ENCODE peak calls at places on chromosomes 1 and 21, in ten cellular contexts. L is endothelial cell, B is Panc1, U is gastrocnemius medialis, P is pons, K is RCC 7860, Y is AG08395, W is RPMI7951, J is HCT116, H is neural crest cell. M is an unnamed sample.

GRCh38 chr1:29513357-29513756 is 277.0 kb downstream of the PTPRU start:
- DNase-seq in P (peak; percentile 51), W (peak; percentile 88), B (peak; percentile 18), J (peak; percentile 84), U (no peak), L (peak; percentile 45), Y (peak; percentile 79), H (peak; percentile 22), K (peak; percentile 54), M (peak; percentile 74)

GRCh38 chr1:43632135-43632670 is 17.7 kb upstream of the KDM4A start:
- DNase-seq in J (no peak), Y (no peak), P (no peak), L (no peak), U (no peak), B (no peak), K (no peak), H (no peak), W (no peak), M (no peak)

GRCh38 chr1:242524571-242525359 is at the start of gene PLD5:
- DNase-seq in B (no peak), W (no peak), L (peak; percentile 31), Y (no peak), H (peak; percentile 18), P (peak; percentile 10), U (no peak), J (no peak), K (no peak), M (peak; percentile 1)

GRCh38 chr1:223843934-223844333 is 1.8 kb downstream of the TP53BP2 start:
- DNase-seq in Y (no peak), P (no peak), W (no peak), B (no peak), K (peak; percentile 29), J (no peak), L (no peak), H (no peak), U (no peak), M (no peak)

GRCh38 chr21:45590726-45591618 is 48.7 kb upstream of the SLC19A1 start:
- DNase-seq in W (peak; percentile 35), H (no peak), B (no peak), L (no peak), K (no peak), U (no peak), P (no peak), Y (no peak), J (no peak), M (no peak)

GRCh38 chr1:218898921-218899320 is 274.8 kb upstream of the LYPLAL1 start:
- DNase-seq in L (no peak), Y (no peak), K (no peak), B (no peak), W (no peak), P (no peak), H (no peak), U (no peak), J (no peak), M (no peak)

GRCh38 chr21:17461014-17461413 is 51.8 kb upstream of the CXADR start:
- DNase-seq in Y (peak; percentile 79), P (peak; percentile 68), L (no peak), H (no peak), K (no peak), U (no peak), B (no peak), W (peak; percentile 90), J (no peak), M (peak; percentile 94)

GRCh38 chr21:36015096-36015495 is 45.2 kb downstream of the SETD4 start:
- DNase-seq in J (no peak), B (no peak), Y (no peak), U (no peak), K (no peak), P (no peak), W (no peak), L (no peak), H (no peak), M (no peak)

GRCh38 chr1:221165331-221166161 is 286.3 kb downstream of the HLX start:
- DNase-seq in W (no peak), Y (no peak), K (peak; percentile 50), J (no peak), B (no peak), U (no peak), L (no peak), P (no peak), H (no peak), M (peak; percentile 70)

GRCh38 chr1:46510998-46511365 is 21.3 kb downstream of the DMBX1 start:
- DNase-seq in K (no peak), Y (no peak), L (no peak), U (no peak), J (no peak), H (no peak), W (no peak), P (no peak), B (no peak), M (no peak)

GRCh38 chr1:115098979-115099692 is 9.8 kb upstream of the TSPAN2 start:
- DNase-seq in B (no peak), K (peak; percentile 52), Y (peak; percentile 52), J (no peak), U (no peak), W (peak; percentile 73), L (peak; percentile 26), H (no peak), P (no peak), M (peak; percentile 75)

GRCh38 chr21:42313501-42313969 is 1.7 kb downstream of the TFF3 start:
- DNase-seq in Y (no peak), J (no peak), P (no peak), B (no peak), K (no peak), H (no peak), U (no peak), L (no peak), W (no peak), M (no peak)

GRCh38 chr1:200907611-200908097 is 13.0 kb downstream of the INAVA start:
- DNase-seq in K (peak; percentile 47), W (no peak), H (no peak), Y (no peak), U (no peak), J (no peak), P (no peak), L (no peak), B (no peak), M (no peak)

GRCh38 chr1:28668956-28669719 is 554 bp downstream of the GMEB1 start:
- DNase-seq in L (peak; percentile 51), W (peak; percentile 75), P (peak; percentile 43), H (peak; percentile 45), U (no peak), Y (peak; percentile 92), K (peak; percentile 7), B (no peak), J (peak; percentile 4), M (peak; percentile 38)

GRCh38 chr1:206684478-206685255 is at the start of gene MAPKAPK2:
- DNase-seq in J (peak; percentile 23), L (peak; percentile 74), B (no peak), K (peak; percentile 20), W (peak; percentile 68), H (peak; percentile 69), Y (peak; percentile 96), P (peak; percentile 69), U (peak; percentile 73), M (peak; percentile 55)

GRCh38 chr1:117166076-117166475 is 44.5 kb upstream of the TRIM45 start:
- DNase-seq in K (no peak), J (no peak), Y (peak; percentile 64), H (no peak), P (no peak), B (peak; percentile 41), U (no peak), W (no peak), L (no peak), M (peak; percentile 80)

GRCh38 chr1:247562169-247562568 is 13.2 kb downstream of the GCSAML start:
- DNase-seq in W (no peak), K (no peak), Y (no peak), J (no peak), B (no peak), P (no peak), H (no peak), U (no peak), L (no peak), M (no peak)

GRCh38 chr1:195766709-195767108 is 841.5 kb downstream of the KCNT2 start:
- DNase-seq in W (peak; percentile 11), K (no peak), B (no peak), H (no peak), Y (peak; percentile 49), U (no peak), J (no peak), L (no peak), P (no peak), M (peak; percentile 64)

GRCh38 chr1:79460773-79461436 is 454.4 kb upstream of the ADGRL4 start:
- DNase-seq in H (no peak), P (no peak), W (no peak), B (no peak), U (no peak), J (no peak), L (no peak), Y (no peak), K (no peak), M (no peak)

GRCh38 chr1:164771568-164772350 is 212.8 kb downstream of the PBX1 start:
- DNase-seq in W (peak; percentile 67), B (no peak), P (no peak), K (peak; percentile 71), J (no peak), L (no peak), Y (no peak), H (no peak), U (no peak), M (peak; percentile 88)

GRCh38 chr1:220789532-220790147 is 2.9 kb downstream of the MTARC1 start:
- DNase-seq in H (no peak), P (no peak), B (no peak), L (no peak), K (no peak), U (no peak), Y (no peak), J (no peak), W (no peak), M (no peak)

GRCh38 chr1:52955129-52955970 is 28.3 kb downstream of the SCP2 start:
- DNase-seq in H (no peak), Y (peak; percentile 70), U (no peak), W (peak; percentile 87), K (peak; percentile 81), J (no peak), L (no peak), P (peak; percentile 29), B (no peak), M (peak; percentile 92)

GRCh38 chr21:25903599-25903998 is 168.8 kb downstream of the GABPA start:
- DNase-seq in W (peak; percentile 30), H (no peak), J (no peak), B (no peak), K (no peak), L (no peak), P (no peak), U (no peak), Y (no peak), M (no peak)

GRCh38 chr1:198449281-198449680 is 91.2 kb downstream of the ATP6V1G3 start:
- DNase-seq in W (no peak), U (no peak), Y (no peak), L (no peak), K (no peak), P (no peak), J (no peak), B (no peak), H (no peak), M (peak; percentile 33)

GRCh38 chr1:18670267-18670910 is 39.7 kb downstream of the PAX7 start:
- DNase-seq in U (no peak), P (no peak), L (no peak), J (no peak), H (no peak), B (no peak), W (no peak), Y (no peak), K (no peak), M (no peak)

GRCh38 chr1:30785714-30786113 is 28.1 kb upstream of the LAPTM5 start:
- DNase-seq in B (no peak), J (no peak), K (no peak), P (no peak), U (no peak), H (no peak), W (no peak), Y (no peak), L (no peak), M (no peak)

GRCh38 chr1:153617677-153618076 is 1.6 kb upstream of the S100A14 start:
- DNase-seq in Y (peak; percentile 70), W (no peak), U (no peak), J (peak; percentile 57), B (no peak), P (no peak), K (peak; percentile 53), H (peak; percentile 49), L (peak; percentile 69), M (no peak)

GRCh38 chr1:198623920-198624647 is 14.8 kb upstream of the PTPRC start:
- DNase-seq in J (no peak), P (no peak), L (no peak), Y (peak; percentile 70), B (no peak), U (no peak), W (peak; percentile 67), K (no peak), H (no peak), M (peak; percentile 78)